ENCODE peak calls at places on chromosomes 1 and 21, in eight cellular contexts. A is hepatic stellate cell; X is cardiac fibroblast; M is stimulated activated CD4-positive, alpha-beta T cell treated with anti-CD3 and anti-CD28 coated beads, Interleukin-4, amount 100 ng/mL, for 48 hours; W is central memory CD4-positive, alpha-beta T cell; Q is choroid plexus epithelial cell; E is nucleus accumbens; N is midbrain. Y is an unnamed sample.
A peak's percentile ranks its signal among the peaks of the same experiment; 100 is the strongest.

GRCh38 chr21:36028127-36029069 is 31.9 kb downstream of the SETD4 start:
- DNase-seq in A (peak; percentile 85), W (peak; percentile 45), X (peak; percentile 82), E (peak; percentile 23), M (peak; percentile 42), N (peak; percentile 80), Q (peak; percentile 82), Y (peak; percentile 85)

GRCh38 chr1:41766546-41766945 is 152.2 kb downstream of the HIVEP3 start:
- DNase-seq in E (no peak), X (no peak), A (no peak), Q (no peak), M (no peak), N (no peak), W (no peak), Y (no peak)

GRCh38 chr1:44368471-44369151 is 13.6 kb upstream of the ERI3 start:
- DNase-seq in E (no peak), Q (no peak), M (no peak), W (no peak), A (no peak), N (no peak), X (peak; percentile 14), Y (no peak)

GRCh38 chr1:2213576-2214505 is 14.3 kb upstream of the SKI start:
- DNase-seq in X (peak; percentile 89), N (no peak), E (no peak), A (peak; percentile 84), W (no peak), M (no peak), Q (peak; percentile 86), Y (peak; percentile 91)

GRCh38 chr1:12206792-12207424 is 22.9 kb upstream of the VPS13D start:
- DNase-seq in W (no peak), N (no peak), A (no peak), E (no peak), M (no peak), Q (no peak), X (no peak), Y (peak; percentile 39)

GRCh38 chr1:56168176-56168575 is 411.2 kb downstream of the PLPP3 start:
- DNase-seq in M (no peak), X (no peak), E (no peak), W (no peak), N (no peak), Q (no peak), A (no peak), Y (no peak)

GRCh38 chr1:200483491-200484143 is 73.8 kb upstream of the ZNF281 start:
- DNase-seq in W (no peak), X (peak; percentile 99), M (peak; percentile 27), A (peak; percentile 92), N (no peak), E (no peak), Q (peak; percentile 94), Y (no peak)

GRCh38 chr1:222643603-222643936 is 25.7 kb downstream of the MIA3 start:
- DNase-seq in W (no peak), Q (peak; percentile 41), N (no peak), M (no peak), A (peak; percentile 5), X (no peak), E (no peak), Y (no peak)

GRCh38 chr1:115056395-115056798 is 26.8 kb downstream of the TSHB start:
- DNase-seq in E (no peak), A (peak; percentile 34), W (no peak), M (no peak), N (no peak), X (peak; percentile 48), Q (peak; percentile 60), Y (no peak)

GRCh38 chr1:9331558-9332346 is 39.1 kb downstream of the SPSB1 start:
- DNase-seq in M (no peak), A (no peak), W (no peak), E (no peak), N (no peak), X (no peak), Q (no peak), Y (no peak)

GRCh38 chr1:9121891-9122409 is 7.0 kb downstream of the GPR157 start:
- DNase-seq in A (no peak), E (no peak), N (no peak), M (no peak), W (peak; percentile 55), X (no peak), Q (no peak), Y (no peak)

GRCh38 chr1:64474639-64475038 is 4.7 kb downstream of the CACHD1 start:
- DNase-seq in W (no peak), A (no peak), N (peak; percentile 14), Q (no peak), X (no peak), E (no peak), M (no peak), Y (peak; percentile 82)

GRCh38 chr1:24923485-24924113 is 6.5 kb downstream of the RUNX3 start:
- DNase-seq in E (no peak), A (no peak), W (no peak), M (no peak), X (no peak), Q (no peak), N (no peak), Y (no peak)

GRCh38 chr1:24157921-24158481 is 15.1 kb upstream of the IL22RA1 start:
- DNase-seq in N (no peak), Q (peak; percentile 23), E (no peak), W (no peak), M (no peak), A (peak; percentile 38), X (no peak), Y (no peak)

GRCh38 chr1:147245129-147245528 is 2.6 kb downstream of the CHD1L start:
- DNase-seq in W (no peak), A (no peak), Q (no peak), E (no peak), N (no peak), X (no peak), M (no peak), Y (no peak)

GRCh38 chr1:12595839-12596821 is 21.9 kb downstream of the DHRS3 start:
- DNase-seq in A (peak; percentile 98), N (peak; percentile 54), Q (peak; percentile 99), E (peak; percentile 44), M (no peak), X (peak; percentile 97), W (no peak), Y (peak; percentile 95)

GRCh38 chr21:31354122-31354521 is 10.1 kb upstream of the TIAM1 start:
- DNase-seq in W (no peak), A (no peak), M (no peak), X (no peak), E (no peak), Q (no peak), N (no peak), Y (no peak)

GRCh38 chr1:182430263-182431068 is 19.5 kb upstream of the RGSL1 start:
- DNase-seq in E (no peak), Q (peak; percentile 40), W (peak; percentile 66), M (peak; percentile 17), N (no peak), A (no peak), X (peak; percentile 14), Y (no peak)

GRCh38 chr1:207002731-207003146 is 29.8 kb downstream of the C1orf116 start:
- DNase-seq in Q (peak; percentile 23), A (no peak), M (no peak), E (no peak), X (no peak), W (no peak), N (no peak), Y (no peak)

GRCh38 chr1:63892632-63893395 is 119.0 kb downstream of the ROR1 start:
- DNase-seq in A (no peak), Q (peak; percentile 78), N (peak; percentile 72), W (no peak), M (no peak), X (peak; percentile 61), E (peak; percentile 24), Y (no peak)

GRCh38 chr1:192573499-192573898 is 2.1 kb upstream of the RGS1 start:
- DNase-seq in Q (peak; percentile 60), M (no peak), A (peak; percentile 14), E (no peak), X (peak; percentile 66), N (no peak), W (no peak), Y (no peak)

GRCh38 chr1:156368889-156369684 is at the start of gene RHBG:
- DNase-seq in N (no peak), W (no peak), Q (peak; percentile 30), X (no peak), M (no peak), A (no peak), E (no peak), Y (no peak)

GRCh38 chr1:28889357-28889756 is 25.0 kb upstream of the EPB41 start:
- DNase-seq in Q (no peak), E (no peak), N (no peak), A (no peak), X (no peak), W (no peak), M (no peak), Y (no peak)

GRCh38 chr1:58765016-58765415 is 18.8 kb downstream of the JUN start:
- DNase-seq in M (no peak), N (no peak), E (no peak), X (peak; percentile 60), W (no peak), A (no peak), Q (no peak), Y (no peak)

GRCh38 chr1:193733674-193734073 is 547.3 kb upstream of the B3GALT2 start:
- DNase-seq in N (no peak), W (no peak), Q (no peak), E (no peak), M (no peak), X (no peak), A (no peak), Y (no peak)

Y was measured in Right ventricle myocardium inferior.